ENCODE peak calls at places on chromosome 18, in six cellular contexts. One of them, this sample, is unnamed.

GRCh38 chr18:39806519-39806918 is 2148.5 kb upstream of the PIK3C3 start:
- DNase-seq in activated CD8-positive, alpha-beta T cell treated with anti-CD3 and anti-CD28 coated beads for 36 hours: no peak
- DNase-seq in small intestine: no peak
- DNase-seq in DMS 273 treated with DMSO at 0.1 percent for 48 hours: no peak
- DNase-seq in hypothalamus: no peak
- DNase-seq in T1000: no peak
- DNase-seq in this sample: no peak

GRCh38 chr18:74899554-74899953 is 301.9 kb downstream of the ZNF407 start:
- DNase-seq in activated CD8-positive, alpha-beta T cell treated with anti-CD3 and anti-CD28 coated beads for 36 hours: peak
- DNase-seq in small intestine: no peak
- DNase-seq in DMS 273 treated with DMSO at 0.1 percent for 48 hours: no peak
- DNase-seq in hypothalamus: no peak
- DNase-seq in T1000: no peak
- DNase-seq in this sample: no peak

GRCh38 chr18:23406271-23406787 is 46.8 kb upstream of the RIOK3 start:
- DNase-seq in activated CD8-positive, alpha-beta T cell treated with anti-CD3 and anti-CD28 coated beads for 36 hours: no peak
- DNase-seq in small intestine: peak
- DNase-seq in DMS 273 treated with DMSO at 0.1 percent for 48 hours: no peak
- DNase-seq in hypothalamus: no peak
- DNase-seq in T1000: no peak
- DNase-seq in this sample: peak

GRCh38 chr18:77100751-77101355 is 31.7 kb downstream of the MBP start:
- DNase-seq in activated CD8-positive, alpha-beta T cell treated with anti-CD3 and anti-CD28 coated beads for 36 hours: peak
- DNase-seq in small intestine: no peak
- DNase-seq in DMS 273 treated with DMSO at 0.1 percent for 48 hours: no peak
- DNase-seq in hypothalamus: no peak
- DNase-seq in T1000: no peak
- DNase-seq in this sample: no peak

GRCh38 chr18:63158676-63159291 is 160.8 kb downstream of the BCL2 start:
- DNase-seq in activated CD8-positive, alpha-beta T cell treated with anti-CD3 and anti-CD28 coated beads for 36 hours: peak
- DNase-seq in small intestine: no peak
- DNase-seq in DMS 273 treated with DMSO at 0.1 percent for 48 hours: no peak
- DNase-seq in hypothalamus: no peak
- DNase-seq in T1000: no peak
- DNase-seq in this sample: no peak

GRCh38 chr18:31211047-31211446 is 48.4 kb upstream of the DSC1 start:
- DNase-seq in activated CD8-positive, alpha-beta T cell treated with anti-CD3 and anti-CD28 coated beads for 36 hours: no peak
- DNase-seq in small intestine: no peak
- DNase-seq in DMS 273 treated with DMSO at 0.1 percent for 48 hours: no peak
- DNase-seq in hypothalamus: no peak
- DNase-seq in T1000: no peak
- DNase-seq in this sample: no peak

GRCh38 chr18:49813321-49814146 is at the start of gene ACAA2:
- DNase-seq in activated CD8-positive, alpha-beta T cell treated with anti-CD3 and anti-CD28 coated beads for 36 hours: peak
- DNase-seq in small intestine: peak
- DNase-seq in DMS 273 treated with DMSO at 0.1 percent for 48 hours: peak
- DNase-seq in hypothalamus: peak
- DNase-seq in T1000: peak
- DNase-seq in this sample: peak

GRCh38 chr18:74291771-74292540 is at the start of gene CYB5A:
- DNase-seq in activated CD8-positive, alpha-beta T cell treated with anti-CD3 and anti-CD28 coated beads for 36 hours: peak
- DNase-seq in small intestine: peak
- DNase-seq in DMS 273 treated with DMSO at 0.1 percent for 48 hours: peak
- DNase-seq in hypothalamus: peak
- DNase-seq in T1000: peak
- DNase-seq in this sample: peak

GRCh38 chr18:38076346-38077053 is 510.9 kb upstream of the CELF4 start:
- DNase-seq in activated CD8-positive, alpha-beta T cell treated with anti-CD3 and anti-CD28 coated beads for 36 hours: no peak
- DNase-seq in small intestine: no peak
- DNase-seq in DMS 273 treated with DMSO at 0.1 percent for 48 hours: no peak
- DNase-seq in hypothalamus: no peak
- DNase-seq in T1000: no peak
- DNase-seq in this sample: no peak

GRCh38 chr18:13375302-13376255 is 157.0 kb downstream of the LDLRAD4 start:
- DNase-seq in activated CD8-positive, alpha-beta T cell treated with anti-CD3 and anti-CD28 coated beads for 36 hours: peak
- DNase-seq in small intestine: peak
- DNase-seq in DMS 273 treated with DMSO at 0.1 percent for 48 hours: no peak
- DNase-seq in hypothalamus: no peak
- DNase-seq in T1000: peak
- DNase-seq in this sample: peak

GRCh38 chr18:65750421-65751144 is at the start of gene CDH7:
- DNase-seq in activated CD8-positive, alpha-beta T cell treated with anti-CD3 and anti-CD28 coated beads for 36 hours: no peak
- DNase-seq in small intestine: no peak
- DNase-seq in DMS 273 treated with DMSO at 0.1 percent for 48 hours: peak
- DNase-seq in hypothalamus: no peak
- DNase-seq in T1000: peak
- DNase-seq in this sample: no peak

GRCh38 chr18:67969458-67969857 is 452.9 kb upstream of the DSEL start:
- DNase-seq in activated CD8-positive, alpha-beta T cell treated with anti-CD3 and anti-CD28 coated beads for 36 hours: no peak
- DNase-seq in small intestine: no peak
- DNase-seq in DMS 273 treated with DMSO at 0.1 percent for 48 hours: no peak
- DNase-seq in hypothalamus: no peak
- DNase-seq in T1000: no peak
- DNase-seq in this sample: no peak

GRCh38 chr18:961644-962355 is 57.1 kb downstream of the ADCYAP1 start:
- DNase-seq in activated CD8-positive, alpha-beta T cell treated with anti-CD3 and anti-CD28 coated beads for 36 hours: peak
- DNase-seq in small intestine: peak
- DNase-seq in DMS 273 treated with DMSO at 0.1 percent for 48 hours: no peak
- DNase-seq in hypothalamus: no peak
- DNase-seq in T1000: peak
- DNase-seq in this sample: peak

GRCh38 chr18:35379421-35379820 is 2.3 kb upstream of the ZNF396 start:
- DNase-seq in activated CD8-positive, alpha-beta T cell treated with anti-CD3 and anti-CD28 coated beads for 36 hours: no peak
- DNase-seq in small intestine: no peak
- DNase-seq in DMS 273 treated with DMSO at 0.1 percent for 48 hours: no peak
- DNase-seq in hypothalamus: no peak
- DNase-seq in T1000: no peak
- DNase-seq in this sample: no peak

GRCh38 chr18:34023471-34023870 is 201.2 kb downstream of the NOL4 start:
- DNase-seq in activated CD8-positive, alpha-beta T cell treated with anti-CD3 and anti-CD28 coated beads for 36 hours: no peak
- DNase-seq in small intestine: no peak
- DNase-seq in DMS 273 treated with DMSO at 0.1 percent for 48 hours: no peak
- DNase-seq in hypothalamus: no peak
- DNase-seq in T1000: no peak
- DNase-seq in this sample: peak

GRCh38 chr18:79400091-79400590 is 4.4 kb downstream of the NFATC1 start:
- DNase-seq in activated CD8-positive, alpha-beta T cell treated with anti-CD3 and anti-CD28 coated beads for 36 hours: peak
- DNase-seq in small intestine: peak
- DNase-seq in DMS 273 treated with DMSO at 0.1 percent for 48 hours: no peak
- DNase-seq in hypothalamus: no peak
- DNase-seq in T1000: no peak
- DNase-seq in this sample: no peak

GRCh38 chr18:58227361-58227930 is 183.4 kb downstream of the NEDD4L start:
- DNase-seq in activated CD8-positive, alpha-beta T cell treated with anti-CD3 and anti-CD28 coated beads for 36 hours: no peak
- DNase-seq in small intestine: no peak
- DNase-seq in DMS 273 treated with DMSO at 0.1 percent for 48 hours: no peak
- DNase-seq in hypothalamus: no peak
- DNase-seq in T1000: no peak
- DNase-seq in this sample: no peak

GRCh38 chr18:24491882-24492281 is 31.4 kb downstream of the HRH4 start:
- DNase-seq in activated CD8-positive, alpha-beta T cell treated with anti-CD3 and anti-CD28 coated beads for 36 hours: peak
- DNase-seq in small intestine: no peak
- DNase-seq in DMS 273 treated with DMSO at 0.1 percent for 48 hours: no peak
- DNase-seq in hypothalamus: no peak
- DNase-seq in T1000: no peak
- DNase-seq in this sample: no peak

This sample was measured in SW 1271.